ENCODE peak calls at places on chromosomes 13 and 19, in nine cellular contexts. S, P, C, Y, E, F, V, G and H are unnamed samples.

GRCh38 chr19:57078802-57079201 is 41.0 kb upstream of the USP29 start:
- DNase-seq in S (no peak), P (no peak), C (no peak), Y (no peak), E (no peak), F (no peak), V (no peak), G (no peak), H (no peak)

GRCh38 chr19:21851596-21852345 is 15.8 kb upstream of the ZNF43 start:
- DNase-seq in S (peak; percentile 95), P (peak; percentile 95), C (peak; percentile 93), Y (peak; percentile 90), E (peak; percentile 94), F (peak; percentile 98), V (peak; percentile 95), G (no peak), H (peak; percentile 59)

GRCh38 chr19:43636121-43636683 is 3.4 kb downstream of the CADM4 start:
- DNase-seq in S (peak; percentile 47), P (no peak), C (no peak), Y (no peak), E (no peak), F (no peak), V (peak; percentile 62), G (no peak), H (no peak)

GRCh38 chr13:27264181-27264580 is 6.4 kb upstream of the RASL11A start:
- DNase-seq in S (peak; percentile 78), P (no peak), C (no peak), Y (no peak), E (peak; percentile 89), F (peak; percentile 35), V (no peak), G (no peak), H (no peak)

GRCh38 chr13:75813323-75813722 is 177.2 kb downstream of the LMO7 start:
- DNase-seq in S (no peak), P (no peak), C (no peak), Y (no peak), E (no peak), F (no peak), V (no peak), G (no peak), H (no peak)

GRCh38 chr13:28099396-28100148 is 804 bp downstream of the FLT3 start:
- DNase-seq in S (no peak), P (no peak), C (no peak), Y (no peak), E (no peak), F (no peak), V (no peak), G (no peak), H (no peak)

GRCh38 chr19:38993271-38993670 is 17.7 kb upstream of the FBXO17 start:
- DNase-seq in S (peak; percentile 82), P (no peak), C (no peak), Y (no peak), E (peak; percentile 74), F (peak; percentile 34), V (no peak), G (peak; percentile 80), H (no peak)

GRCh38 chr13:78862460-78862859 is 203.5 kb upstream of the OBI1 start:
- DNase-seq in S (no peak), P (no peak), C (no peak), Y (no peak), E (no peak), F (no peak), V (no peak), G (no peak), H (no peak)

GRCh38 chr19:34241513-34242337 is 12.6 kb upstream of the GARRE1 start:
- DNase-seq in S (no peak), P (peak; percentile 77), C (peak; percentile 89), Y (no peak), E (no peak), F (peak; percentile 78), V (peak; percentile 87), G (no peak), H (peak; percentile 92)

GRCh38 chr19:39138221-39139211 is 12.9 kb downstream of the PAK4 start:
- DNase-seq in S (no peak), P (no peak), C (peak; percentile 47), Y (no peak), E (no peak), F (no peak), V (no peak), G (no peak), H (no peak)

GRCh38 chr13:74077847-74078246 is 56.4 kb downstream of the KLF12 start:
- DNase-seq in S (no peak), P (no peak), C (no peak), Y (no peak), E (no peak), F (no peak), V (no peak), G (peak; percentile 15), H (no peak)

GRCh38 chr19:39498262-39499081 is at the start of gene DLL3:
- DNase-seq in S (no peak), P (peak; percentile 83), C (no peak), Y (no peak), E (peak; percentile 7), F (peak; percentile 44), V (peak; percentile 52), G (no peak), H (no peak)

GRCh38 chr19:35144600-35145436 is 1.8 kb downstream of the FXYD7 start:
- DNase-seq in S (no peak), P (peak; percentile 60), C (no peak), Y (no peak), E (no peak), F (peak; percentile 89), V (peak; percentile 86), G (peak; percentile 64), H (peak; percentile 93)

GRCh38 chr13:80339841-80340642 is 884 bp downstream of the SPRY2 start:
- DNase-seq in S (peak; percentile 54), P (peak; percentile 64), C (peak; percentile 83), Y (no peak), E (peak; percentile 42), F (peak; percentile 60), V (peak; percentile 30), G (peak; percentile 64), H (peak; percentile 6)

GRCh38 chr13:113924184-113924583 is 49.7 kb downstream of the C13orf46 start:
- DNase-seq in S (no peak), P (no peak), C (no peak), Y (no peak), E (no peak), F (no peak), V (no peak), G (no peak), H (no peak)

GRCh38 chr19:39211731-39212376 is 7.8 kb upstream of the SYCN start:
- DNase-seq in S (no peak), P (no peak), C (peak; percentile 23), Y (no peak), E (no peak), F (no peak), V (no peak), G (peak; percentile 15), H (no peak)

GRCh38 chr13:97295279-97296182 is 73.4 kb downstream of the MBNL2 start:
- DNase-seq in S (peak; percentile 84), P (no peak), C (no peak), Y (no peak), E (peak; percentile 92), F (no peak), V (no peak), G (peak; percentile 27), H (no peak)

DNA sequence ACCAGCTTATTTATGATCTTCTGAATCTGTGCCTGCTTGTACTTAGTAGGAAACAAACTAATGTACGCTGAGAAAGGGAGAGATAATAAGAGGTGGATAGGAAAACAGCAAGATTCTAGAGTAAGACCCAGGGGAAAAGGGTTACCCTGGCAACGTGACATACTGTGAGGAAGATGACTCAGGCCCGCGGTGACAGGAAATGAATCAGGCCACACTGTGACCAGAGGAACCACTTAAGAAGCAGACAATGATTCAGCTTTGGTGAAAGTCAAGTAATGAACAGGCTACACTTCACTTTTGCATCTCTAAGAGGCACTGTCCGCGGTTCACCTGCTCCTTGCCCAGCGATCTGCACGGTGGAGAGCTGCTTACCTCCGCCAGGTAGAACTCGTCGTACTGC is 158.2 kb downstream of the NALCN start:
- DNase-seq in S (peak; percentile 95), P (peak; percentile 51), C (no peak), Y (no peak), E (peak; percentile 86), F (peak; percentile 5), V (peak; percentile 21), G (peak; percentile 68), H (peak; percentile 31)
- TF ChIP-seq CTCF in S (no peak), P (no peak), C (no peak), Y (no peak), E (no peak), F (no peak), V (no peak), G (no peak), H (no peak)

DNA sequence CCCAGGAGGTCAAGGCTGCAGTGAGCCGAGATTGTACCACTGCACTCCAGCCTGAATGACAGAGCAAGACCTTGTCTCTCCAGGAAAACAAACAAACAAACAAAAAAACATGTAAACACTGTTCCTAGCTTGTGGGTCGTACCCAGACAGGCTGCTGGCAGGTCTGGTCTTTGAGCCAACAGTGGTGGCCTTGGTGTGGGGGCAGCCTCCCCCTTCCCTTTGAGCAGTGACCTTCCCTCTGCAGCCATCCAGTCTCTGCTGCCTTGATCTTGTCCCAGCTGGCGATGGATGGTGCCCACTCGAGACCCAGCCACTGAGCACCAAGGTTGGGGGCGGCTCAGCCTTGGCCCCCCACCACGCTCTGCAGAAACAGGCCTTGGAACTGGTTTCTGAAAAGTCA is 143.3 kb downstream of the KDM4B start:
- DNase-seq in S (no peak), P (no peak), C (no peak), Y (no peak), E (no peak), F (no peak), V (no peak), G (no peak), H (no peak)
- TF ChIP-seq CTCF in S (no peak), P (no peak), C (no peak), Y (no peak), E (no peak), F (no peak), V (no peak), G (no peak), H (no peak)

GRCh38 chr19:15072930-15073647 is 8.9 kb upstream of the OR1I1 start:
- DNase-seq in S (no peak), P (no peak), C (no peak), Y (no peak), E (no peak), F (peak; percentile 32), V (peak; percentile 34), G (no peak), H (peak; percentile 54)
- TF ChIP-seq CTCF in S (no peak), P (no peak), C (no peak), Y (no peak), E (no peak), F (no peak), V (no peak), G (no peak), H (no peak)

GRCh38 chr19:2949939-2950285 is 5.1 kb upstream of the ZNF77 start:
- DNase-seq in S (peak; percentile 63), P (no peak), C (no peak), Y (no peak), E (peak; percentile 50), F (peak; percentile 75), V (no peak), G (no peak), H (peak; percentile 19)

GRCh38 chr19:2950286-2951124 is 5.7 kb upstream of the ZNF77 start:
- DNase-seq in S (peak; percentile 98), P (peak; percentile 100), C (peak; percentile 100), Y (peak; percentile 100), E (peak; percentile 99), F (peak; percentile 100), V (peak; percentile 100), G (peak; percentile 100), H (peak; percentile 97)

GRCh38 chr19:2957160-2957559 is 12.4 kb upstream of the ZNF77 start:
- DNase-seq in S (no peak), P (no peak), C (no peak), Y (no peak), E (no peak), F (no peak), V (no peak), G (no peak), H (no peak)

GRCh38 chr19:2952953-2953481 is 8.2 kb upstream of the ZNF77 start:
- DNase-seq in S (peak; percentile 19), P (no peak), C (peak; percentile 85), Y (no peak), E (no peak), F (peak; percentile 61), V (no peak), G (peak; percentile 38), H (peak; percentile 75)
- TF ChIP-seq CTCF in S (no peak), P (no peak), C (no peak), Y (no peak), E (no peak), F (no peak), V (no peak), G (peak; percentile 17), H (no peak)